ENCODE peak calls at places on chromosomes 12 and 14, in six cellular contexts. T, S, N, L, P and J are unnamed samples.

GRCh38 chr14:25622752-25623151 is 572.8 kb upstream of the STXBP6 start:
- DNase-seq in T (no peak), S (no peak), N (no peak), L (no peak), P (no peak), J (no peak)

GRCh38 chr12:16335838-16336237 is 11.6 kb upstream of the MGST1 start:
- DNase-seq in T (no peak), S (no peak), N (no peak), L (no peak), P (no peak), J (no peak)

GRCh38 chr12:98464155-98464554 is 51.2 kb upstream of the TMPO start:
- DNase-seq in T (peak; percentile 49), S (no peak), N (no peak), L (peak; percentile 31), P (no peak), J (no peak)

GRCh38 chr12:2076196-2076570 is 23.4 kb downstream of the CACNA1C start:
- DNase-seq in T (no peak), S (no peak), N (no peak), L (peak; percentile 85), P (no peak), J (no peak)

GRCh38 chr14:89033756-89034155 is 209.3 kb downstream of the TTC8 start:
- DNase-seq in T (no peak), S (no peak), N (no peak), L (no peak), P (no peak), J (no peak)

GRCh38 chr12:79560165-79560889 is 130.4 kb downstream of the PAWR start:
- DNase-seq in T (no peak), S (peak; percentile 66), N (no peak), L (no peak), P (no peak), J (no peak)

GRCh38 chr14:102892660-102893059 is 29.8 kb upstream of the AMN start:
- DNase-seq in T (no peak), S (no peak), N (no peak), L (no peak), P (no peak), J (no peak)

GRCh38 chr14:87992720-87993484 is at the start of gene GALC:
- DNase-seq in T (peak; percentile 96), S (peak; percentile 99), N (peak; percentile 85), L (peak; percentile 89), P (peak; percentile 93), J (peak; percentile 96)

GRCh38 chr12:131714759-131715158 is 3.9 kb downstream of the SFSWAP start:
- DNase-seq in T (no peak), S (no peak), N (no peak), L (no peak), P (no peak), J (no peak)

GRCh38 chr12:80539029-80539428 is 95.0 kb downstream of the PTPRQ start:
- DNase-seq in T (no peak), S (no peak), N (no peak), L (no peak), P (no peak), J (no peak)

GRCh38 chr12:93111791-93112208 is 182.7 kb upstream of the EEA1 start:
- DNase-seq in T (no peak), S (peak; percentile 65), N (no peak), L (no peak), P (no peak), J (no peak)

GRCh38 chr14:51317373-51317772 is 77.3 kb downstream of the TMX1 start:
- DNase-seq in T (peak; percentile 32), S (no peak), N (no peak), L (peak; percentile 62), P (no peak), J (no peak)

GRCh38 chr12:107917912-107918800 is 143.7 kb downstream of the ASCL4 start:
- DNase-seq in T (peak; percentile 3), S (peak; percentile 57), N (peak; percentile 23), L (peak; percentile 5), P (no peak), J (peak; percentile 77)

GRCh38 chr12:124694250-124694649 is 126.8 kb upstream of the NCOR2 start:
- DNase-seq in T (no peak), S (no peak), N (no peak), L (no peak), P (no peak), J (no peak)

DNA sequence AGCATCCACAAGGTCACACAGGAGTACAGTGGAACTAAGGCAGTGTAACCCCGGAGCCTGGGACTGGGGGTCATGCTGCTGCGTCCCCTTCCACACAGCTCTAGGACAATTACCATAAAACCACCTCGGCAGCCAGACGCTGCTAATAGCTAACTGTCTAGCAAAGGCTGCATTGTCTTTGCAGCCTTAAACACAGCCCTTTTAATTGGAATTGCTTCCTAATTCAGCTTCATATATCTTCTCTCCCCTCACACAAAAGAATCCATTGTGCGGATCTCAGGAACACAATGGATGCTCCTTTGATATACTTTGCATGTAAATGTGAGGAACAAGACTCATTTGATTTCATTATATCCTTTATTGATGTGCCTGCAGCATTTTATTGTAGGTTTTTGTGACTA is 30.6 kb upstream of the DACT1 start:
- DNase-seq in T (no peak), S (no peak), N (no peak), L (no peak), P (no peak), J (no peak)
- H3K9ac ChIP-seq in T (no peak overlapping the region), S (no peak overlapping the region), N (no peak overlapping the region), L (no peak overlapping the region), P (no peak overlapping the region), J (no peak overlapping the region)

GRCh38 chr12:70468741-70469140 is 102.7 kb downstream of the KCNMB4 start:
- DNase-seq in T (no peak), S (no peak), N (no peak), L (no peak), P (no peak), J (peak; percentile 25)

GRCh38 chr12:70467908-70468733 is 102.0 kb downstream of the KCNMB4 start:
- DNase-seq in T (no peak), S (no peak), N (no peak), L (no peak), P (no peak), J (no peak)

GRCh38 chr12:70469221-70469820 is 103.2 kb downstream of the KCNMB4 start:
- DNase-seq in T (no peak), S (no peak), N (no peak), L (no peak), P (no peak), J (no peak)

GRCh38 chr12:70466753-70467152 is 100.7 kb downstream of the KCNMB4 start:
- DNase-seq in T (no peak), S (no peak), N (no peak), L (no peak), P (no peak), J (no peak)

GRCh38 chr12:70467476-70467875 is 101.4 kb downstream of the KCNMB4 start:
- DNase-seq in T (no peak), S (no peak), N (no peak), L (no peak), P (no peak), J (no peak)
- H3K4me3 ChIP-seq in T (no peak overlapping the region), S (no peak overlapping the region), N (no peak overlapping the region), L (no peak overlapping the region), P (no peak overlapping the region), J (no peak overlapping the region)

GRCh38 chr14:104768437-104769323 is 15.7 kb downstream of the SIVA1 start:
- DNase-seq in T (peak; percentile 83), S (peak; percentile 96), N (peak; percentile 80), L (peak; percentile 72), P (peak; percentile 100), J (peak; percentile 92)
- H3K18ac ChIP-seq in T (peak overlapping the region; percentile 92), S (no peak overlapping the region), N (peak overlapping the region; percentile 80), L (no peak overlapping the region), P (peak overlapping the region; percentile 86), J (no peak overlapping the region)

DNA sequence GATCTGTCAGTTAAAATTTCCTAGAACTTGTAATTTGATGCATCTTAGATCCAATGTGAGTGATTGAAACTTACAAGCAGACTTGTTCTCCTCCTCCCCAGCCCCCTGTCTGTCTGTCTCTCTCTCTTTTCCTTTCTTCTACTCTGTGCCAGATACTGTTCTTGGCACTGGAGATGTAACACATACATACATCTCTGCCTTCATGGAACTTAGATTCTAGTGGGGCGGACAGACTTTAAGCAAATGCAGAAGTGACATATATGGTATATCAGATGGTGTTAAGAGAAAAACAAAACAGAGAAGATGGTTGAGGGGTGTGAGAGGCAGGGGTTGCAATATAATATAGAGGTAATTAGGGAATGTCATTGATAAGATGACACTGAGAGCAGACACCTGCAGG is 6.6 kb downstream of the CHST11 start:
- DNase-seq in T (no peak), S (no peak), N (no peak), L (no peak), P (no peak), J (no peak)
- H3K9ac ChIP-seq in T (peak overlapping the region; percentile 26), S (no peak overlapping the region), N (no peak overlapping the region), L (no peak overlapping the region), P (no peak overlapping the region), J (no peak overlapping the region)

DNA sequence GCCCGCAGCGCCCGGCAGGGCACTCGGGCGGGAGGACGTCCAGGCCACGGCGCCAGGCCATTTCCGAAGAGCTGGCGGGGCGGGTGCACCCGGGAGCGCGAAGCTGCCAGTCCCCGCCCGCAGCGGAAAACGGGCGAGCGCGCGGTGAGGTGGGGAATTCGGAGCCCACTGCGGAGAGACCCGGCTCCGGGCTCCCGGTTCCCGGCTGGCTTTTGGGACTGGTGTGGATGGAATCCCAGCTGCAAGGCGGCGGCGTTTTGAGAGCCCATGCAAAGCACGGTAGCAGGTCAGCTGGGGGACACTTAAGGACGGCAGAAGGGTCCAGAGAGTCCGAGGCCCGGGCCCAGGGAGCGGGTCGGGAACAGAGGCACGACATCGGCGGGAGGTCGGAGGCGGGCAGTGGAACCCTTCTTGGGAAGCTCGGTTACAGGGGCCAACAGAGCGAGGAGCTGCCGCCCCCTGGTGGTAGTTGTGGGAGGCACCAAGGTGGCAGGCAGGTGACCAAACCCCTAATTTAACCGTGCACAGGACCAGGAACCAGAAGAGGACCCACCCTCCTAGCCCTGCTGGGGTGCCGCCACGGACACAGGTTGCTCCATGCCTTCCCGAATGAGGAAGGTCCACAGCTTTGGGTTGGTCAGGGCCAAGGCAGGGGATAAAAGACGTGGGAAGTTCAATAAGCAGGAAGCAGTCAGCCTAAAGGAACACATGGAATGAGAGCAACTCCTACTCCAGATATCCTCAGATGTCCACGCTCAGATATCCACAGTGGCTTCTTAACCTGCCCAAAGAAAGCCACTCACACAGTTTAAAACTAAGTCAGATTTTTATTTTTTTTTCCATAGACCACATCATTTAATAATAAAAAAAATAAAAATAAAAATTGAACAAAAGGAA is 685 bp upstream of the CDH24 start:
- DNase-seq in T (peak; percentile 86), S (peak; percentile 95), N (peak; percentile 93), L (peak; percentile 76), P (peak; percentile 98), J (peak; percentile 95)
- H3K4me3 ChIP-seq in T (peak overlapping the region; percentile 63), S (peak overlapping the region; percentile 75), N (peak overlapping the region; percentile 62), L (peak overlapping the region; percentile 62), P (peak overlapping the region; percentile 34), J (peak overlapping the region; percentile 59)

GRCh38 chr14:100307215-100308111 is 1.2 kb upstream of the SLC25A29 start:
- DNase-seq in T (peak; percentile 46), S (peak; percentile 20), N (no peak), L (peak; percentile 17), P (peak; percentile 78), J (peak; percentile 62)
- H3K18ac ChIP-seq in T (peak overlapping the region; percentile 92), S (peak overlapping the region; percentile 97), N (peak overlapping the region; percentile 99), L (peak overlapping the region; percentile 42), P (peak overlapping the region; percentile 87), J (peak overlapping the region; percentile 81)

GRCh38 chr14:22978487-22978837 is 3.9 kb downstream of the AJUBA start:
- DNase-seq in T (no peak), S (no peak), N (no peak), L (no peak), P (no peak), J (no peak)
- H3K9ac ChIP-seq in T (peak overlapping the region; percentile 29), S (no peak overlapping the region), N (no peak overlapping the region), L (peak overlapping the region; percentile 90), P (peak overlapping the region; percentile 24), J (no peak overlapping the region)